ENCODE peak calls at places on chromosome 6, in four cellular contexts. I, Y, K and S are unnamed samples.

GRCh38 chr6:156634971-156635371 is 142.2 kb upstream of the ARID1B start:
- DNase-seq in K (no peak), Y (no peak), I (no peak), S (no peak)

GRCh38 chr6:101422811-101423210 is 29.3 kb downstream of the GRIK2 start:
- DNase-seq in Y (no peak), K (no peak), I (no peak), S (no peak)

GRCh38 chr6:127182501-127182900 is 64.0 kb downstream of the RSPO3 start:
- DNase-seq in K (no peak), Y (no peak), I (no peak), S (no peak)

GRCh38 chr6:112651239-112651638 is 304.1 kb downstream of the RFPL4B start:
- DNase-seq in Y (no peak), K (no peak), I (no peak), S (no peak)

GRCh38 chr6:110255356-110255755 is 75.1 kb downstream of the CDC40 start:
- DNase-seq in I (peak), Y (no peak), K (peak), S (no peak)

GRCh38 chr6:108562503-108562993 is 1.8 kb downstream of the FOXO3 start:
- DNase-seq in I (peak), Y (no peak), K (peak), S (peak)

GRCh38 chr6:137223370-137224131 is 4.4 kb upstream of the IFNGR1 start:
- DNase-seq in K (no peak), I (peak), Y (no peak), S (no peak)

GRCh38 chr6:133553652-133554051 is 312.5 kb downstream of the EYA4 start:
- DNase-seq in Y (no peak), I (peak), K (peak), S (no peak)

GRCh38 chr6:2960935-2961334 is 10.4 kb downstream of the SERPINB6 start:
- DNase-seq in I (no peak), Y (no peak), K (no peak), S (no peak)

GRCh38 chr6:167303660-167304625 is 12.8 kb downstream of the UNC93A start:
- DNase-seq in Y (no peak), I (no peak), K (no peak), S (no peak)

GRCh38 chr6:89793586-89793985 is 26.0 kb downstream of the MDN1 start:
- DNase-seq in Y (no peak), K (no peak), I (no peak), S (no peak)

GRCh38 chr6:7673063-7673536 is 52.8 kb upstream of the BMP6 start:
- DNase-seq in I (peak), Y (no peak), K (peak), S (no peak)

GRCh38 chr6:133504761-133505160 is 263.6 kb downstream of the EYA4 start:
- DNase-seq in K (no peak), Y (no peak), I (no peak), S (no peak)

GRCh38 chr6:8027965-8028651 is 36.1 kb downstream of the BLOC1S5 start:
- DNase-seq in K (no peak), Y (no peak), I (no peak), S (no peak)

GRCh38 chr6:56803594-56803993 is 151.3 kb upstream of the BEND6 start:
- DNase-seq in K (no peak), Y (no peak), I (no peak), S (no peak)

GRCh38 chr6:100892693-100893092 is 11.6 kb upstream of the ASCC3 start:
- DNase-seq in K (no peak), I (no peak), Y (no peak), S (no peak)

GRCh38 chr6:41255638-41256246 is 27.6 kb downstream of the TREML4 start:
- DNase-seq in K (no peak), Y (no peak), I (no peak), S (no peak)